ENCODE peak calls at places on chromosomes 3 and 15, in nine cellular contexts. W, Z, F, M, G, I, O, D and C are unnamed samples.

GRCh38 chr3:128619146-128619890 is 31.3 kb downstream of the RPN1 start:
- DNase-seq in I (no peak), W (peak; percentile 77), G (no peak), O (no peak), M (no peak), Z (peak; percentile 90), D (peak; percentile 95), F (no peak), C (no peak)

GRCh38 chr3:190847423-190847822 is 15.1 kb downstream of the GMNC start:
- DNase-seq in I (no peak), G (no peak), Z (no peak), W (no peak), O (no peak), D (no peak), M (no peak), F (no peak), C (no peak)

GRCh38 chr3:5739299-5739935 is 551.9 kb downstream of the EDEM1 start:
- DNase-seq in Z (no peak), G (no peak), O (no peak), W (no peak), F (no peak), D (no peak), M (no peak), I (no peak), C (no peak)

GRCh38 chr3:178518660-178519396 is 17.4 kb upstream of the KCNMB2 start:
- DNase-seq in I (no peak), O (no peak), F (no peak), D (peak; percentile 12), M (no peak), G (peak; percentile 94), Z (no peak), W (no peak), C (no peak)

GRCh38 chr3:32457971-32458471 is 44.6 kb downstream of the CMTM6 start:
- DNase-seq in F (peak; percentile 60), G (no peak), Z (no peak), O (no peak), D (no peak), W (no peak), M (no peak), I (peak; percentile 37), C (peak; percentile 85)

GRCh38 chr3:46711770-46712169 is 5.9 kb downstream of the PRSS50 start:
- DNase-seq in Z (no peak), M (no peak), G (no peak), I (no peak), F (no peak), W (no peak), O (no peak), D (no peak), C (peak; percentile 42)

GRCh38 chr3:156264771-156265170 is 144.4 kb downstream of the KCNAB1 start:
- DNase-seq in G (no peak), M (no peak), W (no peak), I (no peak), D (no peak), Z (peak; percentile 25), F (no peak), O (no peak), C (no peak)

GRCh38 chr3:136939489-136939888 is 18.3 kb upstream of the IL20RB start:
- DNase-seq in Z (no peak), W (no peak), I (no peak), O (no peak), F (no peak), M (no peak), G (peak; percentile 12), D (no peak), C (no peak)

GRCh38 chr3:19199131-19199530 is 50.8 kb downstream of the KCNH8 start:
- DNase-seq in Z (no peak), O (no peak), D (no peak), W (no peak), G (no peak), M (no peak), I (no peak), F (no peak), C (no peak)

GRCh38 chr15:71056111-71056510 is 59.2 kb upstream of the THSD4 start:
- DNase-seq in W (no peak), O (no peak), D (peak; percentile 82), G (no peak), F (no peak), Z (no peak), M (no peak), I (no peak), C (no peak)

GRCh38 chr15:41465822-41466421 is 27.8 kb upstream of the ITPKA start:
- DNase-seq in W (peak; percentile 34), F (peak; percentile 56), M (no peak), Z (peak; percentile 31), I (no peak), D (peak; percentile 61), O (peak; percentile 30), G (peak; percentile 72), C (no peak)